ENCODE peak calls at places on chromosome 4, in four cellular contexts. L, J, F and Z are unnamed samples.

GRCh38 chr4:173769568-173769967 is 239.5 kb upstream of the HAND2 start:
- DNase-seq in L (no peak), J (no peak), F (no peak), Z (no peak)

GRCh38 chr4:56999751-57000150 is 21.1 kb downstream of the POLR2B start:
- DNase-seq in L (no peak), J (no peak), F (no peak), Z (no peak)

GRCh38 chr4:85740431-85740861 is 265.5 kb downstream of the ARHGAP24 start:
- DNase-seq in L (no peak), J (no peak), F (peak), Z (no peak)

GRCh38 chr4:16626945-16627344 is 271.5 kb downstream of the LDB2 start:
- DNase-seq in L (no peak), J (peak), F (peak), Z (no peak)

GRCh38 chr4:172980178-172980577 is 188.4 kb upstream of the GALNT7 start:
- DNase-seq in L (no peak), J (no peak), F (no peak), Z (no peak)

GRCh38 chr4:38055566-38055965 is 95.4 kb downstream of the PTTG2 start:
- DNase-seq in L (no peak), J (no peak), F (no peak), Z (no peak)

GRCh38 chr4:181870326-181870725 is 372.9 kb upstream of the TENM3 start:
- DNase-seq in L (no peak), J (no peak), F (peak), Z (no peak)

GRCh38 chr4:151644625-151645024 is 116.2 kb downstream of the GATB start:
- DNase-seq in L (no peak), J (no peak), F (no peak), Z (no peak)

GRCh38 chr4:76156635-76157034 is 8.4 kb upstream of the NUP54 start:
- DNase-seq in L (no peak), J (no peak), F (no peak), Z (no peak)